ENCODE peak calls at places on chromosome 7, in ten cellular contexts. L is A549; J is left lung; T is aorta; H is neuronal stem cell; S is heart right ventricle; R is CD8-positive, alpha-beta memory T cell; A is OCI-LY7; C is body of pancreas; O is right cardiac atrium. M is an unnamed sample. For H3K4me1, the result is how much of the 10 kb centered on the place peaks cover.

GRCh38 chr7:94787285-94787684 is 120.1 kb upstream of the PPP1R9A start:
- DNase-seq in L (no peak), J (no peak), T (no peak), H (no peak), S (no peak), R (no peak), A (no peak), C (no peak), O (no peak), M (no peak)

GRCh38 chr7:38319873-38320272 is 46.4 kb upstream of the TARP start:
- DNase-seq in L (no peak), J (no peak), T (no peak), H (no peak), S (no peak), R (no peak), A (peak), C (no peak), O (no peak), M (no peak)

GRCh38 chr7:101121996-101122932 is 4.6 kb upstream of the SERPINE1 start:
- DNase-seq in L (peak), J (peak), T (peak), H (no peak), S (peak), R (no peak), A (no peak), C (peak), O (peak), M (peak)

GRCh38 chr7:33710608-33711007 is 194.7 kb upstream of the BMPER start:
- DNase-seq in L (no peak), J (no peak), T (no peak), H (no peak), S (no peak), R (no peak), A (no peak), C (no peak), O (no peak), M (no peak)

GRCh38 chr7:24477807-24478655 is 95.2 kb upstream of the PALS2 start:
- DNase-seq in L (peak), J (no peak), T (no peak), H (peak), S (no peak), R (no peak), A (no peak), C (peak), O (no peak), M (peak)

GRCh38 chr7:117274951-117275350 is 47.9 kb downstream of the WNT2 start:
- DNase-seq in L (no peak), J (no peak), T (no peak), H (no peak), S (no peak), R (no peak), A (no peak), C (no peak), O (no peak), M (no peak)

GRCh38 chr7:9761224-9761623 is 1212.4 kb upstream of the PHF14 start:
- DNase-seq in L (no peak), J (no peak), T (no peak), H (no peak), S (no peak), R (no peak), A (no peak), C (no peak), O (no peak), M (no peak)

GRCh38 chr7:116393654-116394053 is 105.9 kb upstream of the CAV2 start:
- DNase-seq in L (no peak), J (no peak), T (no peak), H (no peak), S (peak), R (no peak), A (no peak), C (no peak), O (peak), M (peak)

GRCh38 chr7:107630342-107630741 is 30.3 kb upstream of the SLC26A4 start:
- DNase-seq in L (no peak), J (no peak), T (no peak), H (no peak), S (no peak), R (no peak), A (no peak), C (no peak), O (no peak), M (no peak)

GRCh38 chr7:14836571-14837189 is 65.9 kb downstream of the DGKB start:
- DNase-seq in L (no peak), J (no peak), T (no peak), H (peak), S (peak), R (no peak), A (no peak), C (peak), O (peak), M (peak)

GRCh38 chr7:32905175-32905662 is 13.7 kb upstream of the KBTBD2 start:
- DNase-seq in L (no peak), J (peak), T (no peak), H (peak), S (peak), R (peak), A (no peak), C (peak), O (peak), M (no peak)

GRCh38 chr7:98352621-98353020 is 48.3 kb downstream of the BAIAP2L1 start:
- DNase-seq in L (peak), J (no peak), T (no peak), H (no peak), S (no peak), R (no peak), A (no peak), C (no peak), O (no peak), M (no peak)

GRCh38 chr7:44976746-44977196 is 2.0 kb downstream of the MYO1G start:
- DNase-seq in L (no peak), J (no peak), T (peak), H (no peak), S (no peak), R (no peak), A (no peak), C (no peak), O (no peak), M (no peak)

GRCh38 chr7:44976040-44976745 is 2.6 kb downstream of the MYO1G start:
- DNase-seq in L (no peak), J (no peak), T (peak), H (no peak), S (no peak), R (no peak), A (no peak), C (no peak), O (no peak), M (no peak)

GRCh38 chr7:44978511-44979366 is at the start of gene MYO1G:
- DNase-seq in L (no peak), J (peak), T (peak), H (no peak), S (no peak), R (peak), A (peak), C (no peak), O (peak), M (peak)

GRCh38 chr7:44977304-44977858 is 1.4 kb downstream of the MYO1G start:
- DNase-seq in L (no peak), J (no peak), T (peak), H (no peak), S (no peak), R (peak), A (peak), C (no peak), O (no peak), M (no peak)

DNA sequence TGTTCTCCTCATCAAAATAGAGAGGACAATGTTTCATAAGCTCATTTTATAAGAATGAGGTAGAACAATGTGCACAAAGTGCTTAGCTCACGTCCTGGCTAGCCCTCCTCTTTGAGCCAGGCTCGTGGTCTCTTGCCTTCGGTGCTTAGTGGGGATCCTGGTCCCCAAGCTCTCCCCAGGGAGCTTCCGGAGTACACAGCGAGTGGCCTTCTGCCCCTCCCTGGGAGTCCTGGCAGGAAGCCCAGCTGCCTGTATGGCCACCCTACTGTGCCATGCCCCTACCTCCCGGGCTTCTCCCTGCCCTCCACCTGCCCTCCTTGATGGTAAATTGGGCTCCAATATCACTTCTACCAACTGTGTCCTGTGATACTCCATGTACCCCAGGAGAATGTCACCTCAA is 859 bp downstream of the MYO1G start:
- DNase-seq in L (no peak), J (no peak), T (peak), H (no peak), S (no peak), R (no peak), A (peak), C (no peak), O (peak), M (no peak)
- H3K4me1 ChIP-seq in L (under half), J (half or more), T (under half), H (under half), S (under half), R (half or more), A (half or more), C (under half), O (under half), M (under half)

DNA sequence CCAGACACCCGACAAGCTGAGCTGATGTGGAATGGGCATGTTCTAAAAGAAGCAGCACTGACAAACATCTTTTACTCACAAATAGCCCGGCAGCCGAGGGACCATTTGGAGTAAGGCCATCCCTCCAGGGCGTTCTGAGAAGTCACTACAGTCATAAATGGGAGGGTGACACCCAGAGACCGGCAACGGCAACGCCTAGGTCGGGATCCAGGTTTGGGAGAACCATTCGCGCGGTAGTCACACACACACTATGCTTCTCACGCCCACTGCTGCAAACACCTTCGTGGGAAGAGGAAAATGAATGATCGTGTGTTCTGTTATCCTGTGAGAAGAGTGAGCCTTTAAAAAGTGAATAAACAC is 9.8 kb downstream of the TNS3 start:
- DNase-seq in L (no peak), J (no peak), T (no peak), H (no peak), S (peak), R (no peak), A (no peak), C (no peak), O (no peak), M (no peak)
- H3K4me1 ChIP-seq in L (half or more), J (half or more), T (under half), H (under half), S (under half), R (under half), A (half or more), C (half or more), O (under half), M (under half)

GRCh38 chr7:51298912-51299311 is 17.7 kb downstream of the COBL start:
- DNase-seq in L (no peak), J (no peak), T (no peak), H (no peak), S (no peak), R (no peak), A (no peak), C (no peak), O (no peak), M (no peak)
- H3K4me1 ChIP-seq in L (under half), J (under half), T (under half), H (under half), S (under half), R (under half), A (under half), C (under half), O (under half), M (under half)

DNA sequence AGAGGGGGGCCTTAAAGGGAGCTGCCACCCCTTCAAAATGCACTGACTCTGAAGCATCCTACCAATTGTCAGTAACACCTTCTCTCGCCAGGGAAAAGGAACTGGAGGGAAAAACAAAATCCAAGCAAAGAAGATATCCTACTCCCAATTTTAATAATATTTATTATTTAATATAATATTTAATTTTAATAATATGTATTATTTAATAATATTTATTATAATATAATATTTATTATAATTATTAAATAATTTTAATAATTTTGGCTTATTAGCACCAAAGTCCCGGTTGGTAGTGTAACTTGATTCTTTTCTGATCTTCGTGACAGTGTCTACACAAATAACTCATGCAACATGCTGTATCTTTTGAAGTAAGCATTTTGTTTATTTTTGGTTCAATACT is 58.6 kb upstream of the AGBL3 start:
- DNase-seq in L (no peak), J (no peak), T (no peak), H (no peak), S (no peak), R (no peak), A (no peak), C (no peak), O (no peak), M (no peak)
- H3K4me1 ChIP-seq in L (under half), J (under half), T (under half), H (under half), S (under half), R (under half), A (under half), C (under half), O (under half), M (under half)

GRCh38 chr7:179948-180694 is 12.2 kb upstream of the FAM20C start:
- DNase-seq in L (no peak), J (peak), T (no peak), H (no peak), S (no peak), R (no peak), A (no peak), C (no peak), O (no peak), M (no peak)
- H3K4me1 ChIP-seq in L (under half), J (under half), T (under half), H (under half), S (under half), R (under half), A (under half), C (under half), O (under half), M (under half)

GRCh38 chr7:36044096-36044892 is 108.8 kb upstream of the EEPD1 start:
- DNase-seq in L (no peak), J (no peak), T (no peak), H (no peak), S (no peak), R (no peak), A (no peak), C (no peak), O (no peak), M (no peak)
- H3K4me1 ChIP-seq in L (under half), J (under half), T (under half), H (under half), S (under half), R (under half), A (under half), C (under half), O (under half), M (under half)

GRCh38 chr7:27119412-27119911 is 11.1 kb downstream of the HOXA4 start:
- DNase-seq in L (no peak), J (no peak), T (no peak), H (no peak), S (no peak), R (no peak), A (no peak), C (no peak), O (no peak), M (no peak)
- H3K4me1 ChIP-seq in L (half or more), J (under half), T (under half), H (under half), S (under half), R (under half), A (under half), C (under half), O (under half), M (under half)

DNA sequence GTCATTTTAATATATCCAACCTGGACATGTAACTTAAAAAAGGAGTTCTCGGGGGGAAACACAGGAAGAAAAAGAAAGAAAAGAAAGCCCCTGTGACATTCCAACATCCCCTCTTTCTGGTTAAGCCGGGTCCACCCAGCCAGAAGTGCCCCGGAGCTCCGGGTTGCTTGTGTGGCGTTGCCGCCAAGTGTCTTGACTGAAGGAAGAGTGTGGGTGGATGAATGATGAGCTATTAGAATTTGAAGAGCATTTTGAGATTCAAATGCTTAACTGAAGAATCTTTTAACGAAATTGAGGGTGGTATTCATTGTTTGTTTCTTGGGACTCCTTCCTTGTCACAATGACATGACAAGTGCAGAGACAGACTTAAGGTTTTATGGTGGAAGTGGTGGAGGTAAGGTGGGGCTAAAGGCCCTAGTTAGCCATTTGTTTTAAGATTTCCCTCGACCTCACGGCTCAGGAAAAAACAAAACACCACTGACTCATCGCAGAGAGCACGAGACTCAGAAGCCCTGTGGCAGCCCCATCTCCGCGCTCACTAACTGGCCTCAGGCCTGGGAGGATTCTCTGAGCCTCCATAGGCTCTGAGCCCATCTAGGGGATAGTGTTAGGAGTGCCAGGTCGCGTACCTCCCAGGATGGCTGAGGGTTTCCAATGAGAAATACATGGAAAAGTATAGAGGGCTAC is 1.8 kb upstream of the GLI3 start:
- DNase-seq in L (no peak), J (peak), T (no peak), H (no peak), S (no peak), R (no peak), A (no peak), C (peak), O (no peak), M (no peak)
- H3K4me1 ChIP-seq in L (under half), J (under half), T (under half), H (under half), S (under half), R (under half), A (under half), C (under half), O (under half), M (under half)

DNA sequence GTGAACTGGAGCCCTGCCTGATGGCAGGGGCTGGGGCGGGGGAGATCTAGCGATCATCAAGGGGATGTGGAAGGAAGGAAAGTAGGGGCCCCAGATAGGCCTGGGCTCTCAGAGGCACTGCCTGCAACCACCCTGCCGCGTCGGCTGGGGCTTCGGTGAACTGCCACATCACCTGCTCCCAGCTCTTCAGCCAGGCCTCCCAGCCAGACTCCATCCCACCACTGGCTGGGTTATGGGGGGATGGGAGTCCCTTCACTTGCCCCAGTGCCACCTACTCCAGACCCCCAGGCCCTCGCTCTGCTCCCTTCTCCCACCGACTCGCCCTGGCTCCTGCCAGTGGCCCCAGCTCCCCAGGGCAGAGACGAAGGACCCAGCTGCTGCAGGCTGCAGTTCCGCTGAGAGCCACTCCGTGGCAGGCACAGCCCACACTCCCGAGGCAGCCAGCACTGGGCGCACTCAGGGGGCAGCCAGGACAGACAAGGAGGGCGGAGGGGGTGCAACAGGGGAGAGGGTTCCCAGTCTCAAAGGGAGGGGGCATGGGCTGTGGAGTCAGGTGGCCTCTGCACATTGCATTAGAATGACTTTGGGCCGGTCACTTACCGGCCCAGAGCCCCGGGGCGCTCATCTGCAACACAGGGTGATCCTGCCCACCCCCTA is 15.2 kb downstream of the KCNH2 start:
- DNase-seq in L (peak), J (no peak), T (no peak), H (no peak), S (peak), R (peak), A (peak), C (peak), O (peak), M (no peak)
- H3K4me1 ChIP-seq in L (under half), J (under half), T (under half), H (under half), S (under half), R (under half), A (under half), C (under half), O (under half), M (under half)

M was measured in gastrocnemius medialis.